ENCODE peak calls at places on chromosomes 1 and 21, in four cellular contexts. H is uterus; J is CD8-positive, alpha-beta memory T cell; O is Peyer's patch. V is an unnamed sample.

GRCh38 chr1:55584521-55585401 is 369.6 kb upstream of the USP24 start:
- DNase-seq in J (no peak), O (no peak), H (no peak), V (no peak)

GRCh38 chr21:45639206-45640000 is 4.1 kb upstream of the PCBP3 start:
- DNase-seq in H (no peak), J (no peak), O (no peak), V (no peak)

GRCh38 chr1:246782120-246782900 is 58.1 kb downstream of the SCCPDH start:
- DNase-seq in O (no peak), J (no peak), H (no peak), V (peak)

GRCh38 chr1:246193537-246193936 is 313.5 kb downstream of the SMYD3 start:
- DNase-seq in H (no peak), J (no peak), O (no peak), V (no peak)

GRCh38 chr1:6177681-6178380 is 2.3 kb downstream of the CHD5 start:
- DNase-seq in J (no peak), O (no peak), H (no peak), V (no peak)

GRCh38 chr21:41170442-41170841 is 2.5 kb downstream of the BACE2 start:
- DNase-seq in H (peak), O (no peak), J (no peak), V (no peak)

GRCh38 chr1:34378968-34379729 is 202.4 kb downstream of the C1orf94 start:
- DNase-seq in O (no peak), H (no peak), J (no peak), V (peak)

GRCh38 chr1:58568911-58569310 is 8.1 kb downstream of the TACSTD2 start:
- DNase-seq in H (no peak), J (no peak), O (no peak), V (no peak)

GRCh38 chr1:46096269-46097148 is 35.9 kb downstream of the PIK3R3 start:
- DNase-seq in H (no peak), J (no peak), O (no peak), V (no peak)

GRCh38 chr1:78011050-78011449 is 6.3 kb downstream of the DNAJB4 start:
- DNase-seq in H (no peak), J (no peak), O (no peak), V (no peak)
- H3K4me3 ChIP-seq in H (no peak), J (no peak), O (no peak), V (no peak)

GRCh38 chr1:183589836-183590224 is 429 bp downstream of the NCF2 start:
- DNase-seq in H (no peak), O (peak), J (no peak), V (no peak)

GRCh38 chr1:183589384-183589783 is 875 bp downstream of the NCF2 start:
- DNase-seq in J (no peak), H (no peak), O (no peak), V (no peak)

GRCh38 chr1:183592733-183593132 is 2.5 kb upstream of the NCF2 start:
- DNase-seq in H (no peak), O (peak), J (no peak), V (no peak)

GRCh38 chr1:183588827-183589226 is 1.4 kb downstream of the NCF2 start:
- DNase-seq in J (no peak), H (no peak), O (no peak), V (no peak)

DNA sequence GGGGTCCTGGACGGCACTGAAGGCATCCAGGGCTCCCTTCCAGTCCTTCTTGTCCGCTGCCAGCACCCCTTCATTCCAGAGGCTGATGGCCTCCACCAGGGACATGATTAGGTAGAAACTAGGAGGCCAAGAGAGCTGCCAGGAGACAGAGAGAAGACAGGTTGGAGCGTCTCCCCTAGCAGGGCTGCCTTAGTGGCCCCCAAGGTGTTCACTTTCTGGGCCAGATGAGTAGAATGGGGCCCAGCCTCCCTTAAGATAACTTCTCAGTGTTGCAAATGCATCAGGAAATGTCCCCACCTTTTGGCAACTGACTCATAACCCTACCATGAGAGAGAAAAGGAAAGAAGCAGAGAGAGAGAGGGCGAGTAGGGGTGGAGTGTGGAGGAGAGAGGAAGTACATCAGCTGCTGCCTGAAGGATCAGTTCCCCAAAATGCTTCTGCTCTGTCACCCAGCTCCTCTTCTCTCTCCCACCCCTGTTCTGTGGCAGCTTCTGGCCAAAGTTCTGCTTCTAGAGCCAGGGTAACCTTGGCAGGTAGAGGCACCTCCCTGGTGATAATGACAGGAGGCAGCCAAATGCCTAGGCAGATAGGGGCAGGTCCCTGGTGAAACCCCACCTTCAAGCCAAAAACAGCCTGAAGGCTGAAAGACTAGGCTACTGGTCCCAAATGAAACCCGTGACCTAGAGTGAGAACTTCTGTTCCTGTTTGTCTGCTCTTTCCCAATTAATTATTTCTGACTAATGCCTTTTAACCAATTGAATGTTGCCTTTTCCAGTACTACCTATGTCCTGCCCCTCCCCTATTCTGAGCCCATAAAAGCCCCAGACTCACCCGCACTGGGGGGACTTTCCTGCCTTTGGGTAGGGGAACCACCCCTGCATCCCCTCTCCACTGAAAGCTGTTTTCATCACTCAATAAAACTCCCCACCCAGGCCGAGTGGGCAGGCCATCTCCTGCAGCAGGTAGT is at the start of gene NCF2:
- DNase-seq in H (no peak), O (peak), J (no peak), V (peak)
- H3K27ac ChIP-seq in H (no peak), O (peak), J (no peak), V (peak)

GRCh38 chr1:160576866-160577265 is 2.4 kb downstream of the CD84 start:
- DNase-seq in O (no peak), H (no peak), J (no peak), V (no peak)
- H3K4me3 ChIP-seq in O (peak), H (no peak), J (peak), V (no peak)

GRCh38 chr1:59698386-59698785 is 116.4 kb upstream of the HOOK1 start:
- DNase-seq in J (no peak), H (no peak), O (no peak), V (no peak)
- H3K27ac ChIP-seq in J (no peak), H (peak), O (peak), V (no peak)

DNA sequence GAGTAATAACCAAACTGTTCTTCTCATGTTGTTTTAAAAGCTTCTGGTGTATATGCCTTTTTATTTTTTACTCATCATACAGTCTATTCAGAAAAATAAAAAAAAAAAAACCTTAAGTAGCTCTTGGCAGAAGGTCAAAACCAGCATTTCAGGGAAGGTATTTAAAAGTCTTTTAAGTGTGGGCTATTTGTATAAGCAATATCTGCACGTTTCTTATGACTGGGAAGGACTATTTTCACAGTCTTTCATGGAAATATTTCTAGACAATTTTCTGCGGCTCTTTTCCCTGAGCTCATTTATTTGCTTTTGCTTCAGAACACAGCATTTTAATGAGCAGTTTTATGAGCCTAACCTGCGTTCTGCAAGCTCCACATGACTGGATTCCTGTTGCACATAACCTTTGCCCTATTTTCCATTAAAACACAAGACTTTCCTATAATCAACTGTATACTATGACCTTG is 60.9 kb upstream of the C1orf105 start:
- DNase-seq in O (no peak), H (no peak), J (no peak), V (no peak)
- H3K4me3 ChIP-seq in O (no peak), H (no peak), J (no peak), V (peak)

DNA sequence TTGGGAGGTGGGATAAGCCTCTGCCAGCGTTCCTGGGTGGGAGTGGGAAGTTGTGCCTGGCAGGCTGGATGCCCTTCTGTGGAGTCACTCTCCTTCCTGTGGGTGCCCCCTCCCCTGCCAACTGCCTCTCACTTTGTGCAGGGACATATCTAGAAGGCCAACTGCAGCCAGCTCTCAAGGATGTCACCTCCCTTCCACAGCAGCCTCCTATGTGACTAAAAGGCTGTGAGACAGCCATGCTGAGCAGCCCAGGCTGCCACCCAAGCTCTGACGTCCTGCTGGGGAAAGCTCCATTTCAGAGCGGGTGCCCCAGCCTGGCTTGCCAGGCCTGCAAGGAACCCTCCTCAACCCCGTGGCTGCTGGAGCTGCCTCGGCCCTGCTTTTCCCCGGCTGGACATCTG is 19.6 kb upstream of the SLC26A9 start:
- DNase-seq in O (no peak), J (no peak), H (no peak), V (no peak)
- H3K27ac ChIP-seq in O (no peak), J (no peak), H (no peak), V (no peak)

DNA sequence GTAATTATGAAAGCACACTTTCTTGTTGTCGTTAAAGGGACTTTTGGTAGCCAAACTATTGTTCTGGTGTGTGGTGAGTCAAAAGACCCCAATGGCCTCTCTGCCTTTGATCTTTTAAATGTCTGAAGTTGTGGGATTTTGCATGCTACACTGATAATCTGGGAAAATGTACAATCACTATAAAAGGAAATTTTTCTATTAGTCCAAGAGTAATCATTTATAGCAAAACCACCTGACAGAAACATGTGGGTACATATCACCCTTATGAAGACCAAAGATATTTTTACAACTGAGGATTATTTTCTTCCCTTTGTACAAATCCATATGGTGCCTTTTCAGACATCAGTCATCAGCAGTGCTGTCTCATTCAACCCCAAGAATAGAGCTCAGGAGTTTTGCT is 13.8 kb downstream of the GREM2 start:
- DNase-seq in J (no peak), H (no peak), O (no peak), V (no peak)
- H3K4me3 ChIP-seq in J (no peak), H (no peak), O (no peak), V (no peak)

V was measured in adrenal gland.